ENCODE peak calls at places on chromosomes 16 and 17, in seven cellular contexts. G is aorta, B is GM23338, P is A673, X is endothelial cell of umbilical vein, W is A549, Z is GM23248. C is an unnamed sample. For H3K4me1, the result is how much of the 10 kb centered on the place peaks cover.

GRCh38 chr17:81136366-81136765 is 28.9 kb upstream of the PVALEF start:
- DNase-seq in G (no peak), B (no peak), P (no peak), X (no peak), W (no peak), Z (no peak), C (no peak)

GRCh38 chr17:13266596-13266995 is 248.8 kb upstream of the ELAC2 start:
- DNase-seq in G (no peak), B (no peak), P (no peak), X (no peak), W (no peak), Z (peak), C (no peak)

GRCh38 chr17:68455756-68456528 is 1.4 kb downstream of the WIPI1 start:
- DNase-seq in G (no peak), B (no peak), P (no peak), X (no peak), W (peak), Z (peak), C (no peak)

GRCh38 chr17:76137026-76137350 is 4.1 kb downstream of the FOXJ1 start:
- DNase-seq in G (no peak), B (no peak), P (no peak), X (no peak), W (no peak), Z (no peak), C (no peak)

GRCh38 chr17:82400830-82401229 is 17.3 kb upstream of the HEXD start:
- DNase-seq in G (no peak), B (no peak), P (no peak), X (no peak), W (no peak), Z (no peak), C (peak)

GRCh38 chr17:55743103-55743679 is 7.7 kb upstream of the PCTP start:
- DNase-seq in G (no peak), B (no peak), P (no peak), X (peak), W (peak), Z (no peak), C (no peak)

GRCh38 chr16:31436221-31437045 is 6.2 kb downstream of the ZNF843 start:
- DNase-seq in G (no peak), B (no peak), P (no peak), X (no peak), W (no peak), Z (no peak), C (no peak)

GRCh38 chr16:28304214-28304613 is 11.9 kb downstream of the SBK1 start:
- DNase-seq in G (no peak), B (peak), P (peak), X (peak), W (peak), Z (peak), C (no peak)

GRCh38 chr16:85652431-85653221 is 36.1 kb downstream of the GINS2 start:
- DNase-seq in G (peak), B (no peak), P (peak), X (no peak), W (peak), Z (peak), C (no peak)

GRCh38 chr16:89219365-89219764 is 1.9 kb downstream of the ZNF778 start:
- DNase-seq in G (peak), B (no peak), P (no peak), X (peak), W (no peak), Z (no peak), C (no peak)

GRCh38 chr16:14278749-14279148 is 207.6 kb downstream of the MRTFB start:
- DNase-seq in G (no peak), B (no peak), P (no peak), X (no peak), W (no peak), Z (no peak), C (no peak)

GRCh38 chr17:41063449-41063848 is 2.2 kb downstream of the KRTAP2-4 start:
- DNase-seq in G (no peak), B (no peak), P (no peak), X (no peak), W (no peak), Z (no peak), C (no peak)

GRCh38 chr17:41060052-41060604 is at the start of gene KRTAP2-3:
- DNase-seq in G (no peak), B (no peak), P (no peak), X (no peak), W (peak), Z (peak), C (no peak)

GRCh38 chr17:41058741-41059140 is 1.2 kb downstream of the KRTAP2-3 start:
- DNase-seq in G (no peak), B (no peak), P (no peak), X (no peak), W (peak), Z (peak), C (no peak)

GRCh38 chr17:41064301-41064700 is 1.4 kb downstream of the KRTAP2-4 start:
- DNase-seq in G (no peak), B (no peak), P (no peak), X (no peak), W (no peak), Z (no peak), C (no peak)

DNA sequence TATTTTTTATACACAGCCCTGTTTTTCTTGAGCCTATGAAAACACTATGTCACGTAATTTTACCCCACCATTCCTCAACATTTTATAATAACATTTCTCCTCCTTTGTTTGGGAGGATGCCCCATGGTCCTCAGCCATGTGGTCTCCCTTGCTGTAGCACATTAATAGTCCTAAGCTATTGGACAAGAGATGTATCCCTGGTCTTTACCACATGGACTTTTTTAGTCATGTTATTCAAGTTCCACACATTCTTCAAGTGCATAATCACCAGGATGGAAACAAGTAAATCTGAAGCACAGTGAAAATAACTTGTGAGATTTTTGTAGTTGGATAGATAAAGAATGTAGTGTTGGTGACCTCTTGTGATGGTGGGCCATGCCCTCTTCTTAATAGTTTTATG is 2.1 kb upstream of the KRTAP2-3 start:
- DNase-seq in G (no peak), B (no peak), P (no peak), X (no peak), W (peak), Z (peak), C (no peak)
- H3K4me1 ChIP-seq in G (under half), B (under half), P (under half), X (under half), W (under half), Z (half or more), C (under half)

DNA sequence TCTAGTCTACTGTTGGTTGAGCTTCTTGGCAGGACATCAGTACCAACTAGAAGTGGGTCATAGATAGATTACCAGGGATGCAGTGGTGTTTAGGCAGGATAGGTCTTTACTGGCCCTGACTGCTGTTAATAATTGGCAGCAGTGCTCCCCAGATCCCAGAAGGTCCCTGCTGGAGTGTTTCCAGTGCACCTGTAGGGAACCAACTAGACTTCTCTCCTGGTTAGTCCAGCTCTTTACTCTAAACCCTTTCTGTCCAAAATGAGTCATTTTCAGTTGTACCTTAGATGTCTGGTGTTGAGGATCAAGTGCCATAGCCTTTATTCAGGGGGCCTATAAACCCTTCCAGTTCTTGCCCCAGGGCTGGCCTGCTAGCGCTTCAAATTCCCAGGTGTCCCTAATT is 8.7 kb downstream of the POLR2C start:
- DNase-seq in G (no peak), B (no peak), P (no peak), X (no peak), W (peak), Z (no peak), C (no peak)
- H3K27ac ChIP-seq in G (no peak), B (peak), P (no peak), X (no peak), W (peak), Z (no peak), C (no peak)

DNA sequence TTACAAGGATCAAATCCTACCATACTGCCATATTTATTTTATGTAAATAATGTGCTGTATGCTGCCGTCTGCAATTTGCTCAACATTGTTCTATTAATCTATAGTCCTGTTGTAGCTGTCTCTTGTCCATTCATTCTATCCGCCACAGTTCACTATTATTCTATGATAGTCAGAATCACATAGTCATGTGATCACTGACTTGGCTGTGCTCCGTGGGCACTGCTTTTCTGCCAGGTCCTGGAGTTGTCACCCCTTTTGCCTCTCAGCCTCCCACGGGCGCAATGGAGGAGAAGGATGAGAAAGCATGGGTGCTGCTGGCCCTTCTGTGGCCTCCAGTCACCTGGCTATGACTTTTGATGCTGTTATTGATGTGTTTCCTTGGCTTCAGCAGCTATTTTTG is 37.3 kb upstream of the ANKFY1 start:
- DNase-seq in G (no peak), B (no peak), P (no peak), X (no peak), W (no peak), Z (no peak), C (no peak)
- H3K4me1 ChIP-seq in G (under half), B (under half), P (under half), X (under half), W (under half), Z (under half), C (under half)

DNA sequence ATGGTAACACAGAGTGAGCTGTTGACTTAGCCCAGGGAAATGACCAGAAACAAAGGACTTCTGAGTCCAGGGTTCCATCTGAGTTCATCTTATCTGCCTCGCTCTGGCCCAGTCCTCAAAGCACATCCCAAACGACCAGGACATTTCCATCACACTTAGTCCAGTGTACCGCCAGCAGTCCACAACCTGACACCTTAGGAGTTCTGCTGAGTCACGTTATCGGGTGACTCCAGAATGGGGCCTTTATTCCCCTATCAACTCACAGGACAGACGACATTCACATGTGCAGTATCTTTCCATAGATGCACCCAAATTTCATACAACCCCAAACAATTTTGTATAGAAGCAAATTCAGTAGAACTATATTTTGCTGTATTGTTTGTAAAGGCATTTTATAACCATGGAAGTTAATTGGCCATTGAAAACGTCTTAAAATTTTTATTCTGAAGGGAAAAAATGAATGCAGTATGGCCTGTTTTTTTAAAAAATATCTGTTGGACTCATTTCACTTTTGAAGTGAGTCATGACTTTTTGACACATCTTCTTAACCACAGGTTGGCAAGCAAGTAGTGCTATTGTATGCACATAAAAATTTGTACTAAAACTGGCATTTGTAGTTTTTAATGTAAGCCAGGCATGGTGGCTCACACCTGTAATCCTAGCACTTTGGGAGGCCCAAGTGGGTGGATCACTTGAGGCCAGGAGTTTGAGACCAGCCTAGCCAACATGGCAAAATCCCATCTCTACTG is 46.3 kb downstream of the ZNF18 start:
- DNase-seq in G (no peak), B (no peak), P (no peak), X (no peak), W (no peak), Z (peak), C (no peak)
- H3K27ac ChIP-seq in G (no peak), B (no peak), P (no peak), X (no peak), W (no peak), Z (no peak), C (no peak)

GRCh38 chr17:78780852-78781338 is 1.2 kb downstream of the CYTH1 start:
- DNase-seq in G (peak), B (no peak), P (no peak), X (no peak), W (no peak), Z (peak), C (peak)
- H3K4me1 ChIP-seq in G (under half), B (under half), P (under half), X (under half), W (under half), Z (under half), C (half or more)

GRCh38 chr17:48990882-48991357 is 6.3 kb upstream of the IGF2BP1 start:
- DNase-seq in G (no peak), B (peak), P (peak), X (no peak), W (peak), Z (no peak), C (no peak)
- H3K27ac ChIP-seq in G (no peak), B (peak), P (peak), X (no peak), W (peak), Z (no peak), C (no peak)

DNA sequence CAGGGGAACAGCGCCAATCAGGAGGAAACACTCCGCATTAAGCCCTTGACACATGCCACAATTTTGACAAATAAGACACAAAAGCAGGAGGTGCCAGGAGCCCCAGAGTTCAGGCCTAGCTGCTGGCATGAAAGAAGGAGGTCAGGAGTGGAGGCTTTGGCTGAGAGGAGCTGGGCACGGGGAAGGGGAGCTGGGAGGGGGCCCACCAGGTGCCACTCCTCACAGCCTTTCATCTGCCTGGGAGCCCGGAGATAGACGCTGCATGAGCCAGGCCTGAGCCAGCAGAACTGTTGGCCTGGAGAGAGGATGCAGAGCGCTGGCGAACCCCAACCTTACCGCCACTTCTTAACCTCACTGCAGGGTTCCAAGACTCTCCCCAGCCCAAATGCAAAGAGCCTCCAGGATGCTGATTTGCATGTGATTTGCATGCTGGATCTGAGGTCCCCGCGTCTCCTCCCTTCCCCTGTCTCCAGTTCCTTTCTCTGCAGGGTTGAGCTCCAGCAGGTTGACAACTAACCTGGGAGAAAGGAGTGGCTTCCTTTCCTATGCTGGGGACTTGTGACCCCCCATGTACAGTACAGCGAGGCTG is 139.9 kb upstream of the SDK2 start:
- DNase-seq in G (no peak), B (no peak), P (no peak), X (no peak), W (no peak), Z (no peak), C (no peak)
- H3K4me1 ChIP-seq in G (under half), B (under half), P (under half), X (under half), W (under half), Z (under half), C (under half)